ENCODE peak calls at places on chromosomes 5 and 9, in ten cellular contexts. D, S, N, R, M, L, U, A, T and G are unnamed samples.

GRCh38 chr9:98158071-98158791 is 34.2 kb downstream of the CORO2A start:
- DNase-seq in D (no peak), S (no peak), N (no peak), R (no peak), M (no peak), L (no peak), U (no peak), A (no peak), T (no peak), G (no peak)

GRCh38 chr5:98454904-98455303 is 318.6 kb upstream of the RGMB start:
- DNase-seq in D (no peak), S (no peak), N (no peak), R (no peak), M (no peak), L (no peak), U (no peak), A (peak; percentile 93), T (no peak), G (no peak)

GRCh38 chr5:7330141-7330712 is 65.7 kb upstream of the ADCY2 start:
- DNase-seq in D (no peak), S (no peak), N (no peak), R (no peak), M (no peak), L (no peak), U (no peak), A (no peak), T (no peak), G (no peak)

GRCh38 chr5:65943771-65944170 is 17.4 kb downstream of the ERBIN start:
- DNase-seq in D (no peak), S (no peak), N (no peak), R (no peak), M (no peak), L (no peak), U (no peak), A (no peak), T (no peak), G (no peak)

GRCh38 chr5:39505751-39506150 is 81.0 kb upstream of the DAB2 start:
- DNase-seq in D (no peak), S (no peak), N (no peak), R (no peak), M (no peak), L (no peak), U (no peak), A (no peak), T (no peak), G (no peak)

GRCh38 chr9:16867571-16868311 is 2.7 kb downstream of the BNC2 start:
- DNase-seq in D (no peak), S (no peak), N (no peak), R (peak; percentile 34), M (peak; percentile 36), L (no peak), U (no peak), A (peak; percentile 67), T (no peak), G (no peak)

GRCh38 chr9:109401169-109401989 is 80.5 kb upstream of the EPB41L4B start:
- DNase-seq in D (peak; percentile 67), S (peak; percentile 86), N (peak; percentile 86), R (no peak), M (peak; percentile 95), L (no peak), U (peak; percentile 74), A (peak; percentile 57), T (no peak), G (peak; percentile 24)

GRCh38 chr9:121709798-121710197 is 58.4 kb downstream of the DAB2IP start:
- DNase-seq in D (no peak), S (no peak), N (no peak), R (peak; percentile 45), M (no peak), L (no peak), U (no peak), A (no peak), T (no peak), G (no peak)

GRCh38 chr5:117713585-117714198 is 1139.1 kb upstream of the SEMA6A start:
- DNase-seq in D (no peak), S (no peak), N (no peak), R (no peak), M (peak; percentile 16), L (no peak), U (peak; percentile 6), A (peak; percentile 2), T (no peak), G (peak; percentile 20)

GRCh38 chr5:10801931-10802674 is 41.1 kb upstream of the DAP start:
- DNase-seq in D (no peak), S (no peak), N (peak; percentile 88), R (no peak), M (peak; percentile 12), L (no peak), U (no peak), A (peak; percentile 4), T (no peak), G (no peak)

GRCh38 chr9:82558855-82559615 is 503.9 kb downstream of the RASEF start:
- DNase-seq in D (no peak), S (no peak), N (no peak), R (no peak), M (no peak), L (no peak), U (no peak), A (no peak), T (no peak), G (no peak)

GRCh38 chr9:107242073-107243063 is 40.7 kb upstream of the RAD23B start:
- DNase-seq in D (no peak), S (peak; percentile 14), N (no peak), R (no peak), M (no peak), L (no peak), U (no peak), A (peak; percentile 62), T (no peak), G (no peak)

GRCh38 chr9:95089257-95089873 is 228.1 kb downstream of the FANCC start:
- DNase-seq in D (no peak), S (no peak), N (no peak), R (no peak), M (no peak), L (no peak), U (no peak), A (no peak), T (no peak), G (no peak)

GRCh38 chr5:16918156-16918555 is 17.9 kb downstream of the MYO10 start:
- DNase-seq in D (no peak), S (no peak), N (no peak), R (no peak), M (no peak), L (no peak), U (no peak), A (no peak), T (no peak), G (no peak)

GRCh38 chr5:154945695-154946301 is 4.9 kb downstream of the MRPL22 start:
- DNase-seq in D (no peak), S (peak; percentile 20), N (no peak), R (no peak), M (peak; percentile 49), L (no peak), U (no peak), A (peak; percentile 56), T (no peak), G (peak; percentile 36)

GRCh38 chr5:78627766-78628165 is 20.8 kb downstream of the LHFPL2 start:
- DNase-seq in D (no peak), S (no peak), N (no peak), R (no peak), M (no peak), L (no peak), U (no peak), A (peak; percentile 85), T (no peak), G (no peak)

GRCh38 chr5:179834120-179834519 is 13.4 kb downstream of the SQSTM1 start:
- DNase-seq in D (no peak), S (no peak), N (no peak), R (no peak), M (no peak), L (no peak), U (no peak), A (no peak), T (no peak), G (no peak)

GRCh38 chr9:72363226-72363625 is 1.8 kb downstream of the ZFAND5 start:
- DNase-seq in D (no peak), S (no peak), N (peak; percentile 22), R (no peak), M (no peak), L (no peak), U (no peak), A (no peak), T (no peak), G (no peak)

GRCh38 chr9:72364679-72365524 is at the start of gene ZFAND5:
- DNase-seq in D (peak; percentile 97), S (peak; percentile 98), N (peak; percentile 97), R (peak; percentile 100), M (peak; percentile 98), L (peak; percentile 99), U (peak; percentile 92), A (peak; percentile 100), T (peak; percentile 89), G (peak; percentile 94)

GRCh38 chr9:72363908-72364678 is 915 bp downstream of the ZFAND5 start:
- DNase-seq in D (peak; percentile 86), S (peak; percentile 83), N (peak; percentile 51), R (peak; percentile 71), M (peak; percentile 47), L (peak; percentile 91), U (peak; percentile 71), A (peak; percentile 65), T (peak; percentile 64), G (peak; percentile 81)

GRCh38 chr9:72362680-72363139 is 2.3 kb downstream of the ZFAND5 start:
- DNase-seq in D (peak; percentile 65), S (peak; percentile 77), N (peak; percentile 85), R (peak; percentile 61), M (peak; percentile 18), L (peak; percentile 90), U (peak; percentile 5), A (peak; percentile 92), T (peak; percentile 19), G (peak; percentile 63)

GRCh38 chr9:72365525-72366256 is 683 bp upstream of the ZFAND5 start:
- DNase-seq in D (peak; percentile 77), S (peak; percentile 89), N (peak; percentile 59), R (peak; percentile 91), M (peak; percentile 79), L (peak; percentile 97), U (peak; percentile 59), A (peak; percentile 93), T (peak; percentile 51), G (peak; percentile 62)
- TF ChIP-seq CTCF in D (no peak), S (peak; percentile 12), N (peak; percentile 5), R (peak; percentile 10), M (no peak), L (no peak), U (no peak), A (no peak), T (no peak), G (peak; percentile 15)

GRCh38 chr5:174464504-174465165 is 259.7 kb upstream of the MSX2 start:
- DNase-seq in D (no peak), S (no peak), N (no peak), R (no peak), M (peak; percentile 39), L (no peak), U (no peak), A (no peak), T (no peak), G (no peak)
- TF ChIP-seq CTCF in D (no peak), S (no peak), N (no peak), R (no peak), M (peak; percentile 54), L (no peak), U (peak; percentile 44), A (peak; percentile 24), T (no peak), G (peak; percentile 27)

GRCh38 chr5:86918246-86918645 is 300.5 kb downstream of the COX7C start:
- DNase-seq in D (no peak), S (no peak), N (no peak), R (no peak), M (no peak), L (no peak), U (no peak), A (no peak), T (no peak), G (no peak)
- TF ChIP-seq CTCF in D (no peak), S (no peak), N (no peak), R (no peak), M (no peak), L (no peak), U (no peak), A (no peak), T (no peak), G (no peak)

GRCh38 chr5:169701910-169702451 is 64.9 kb downstream of the DOCK2 start:
- DNase-seq in D (no peak), S (no peak), N (no peak), R (no peak), M (peak; percentile 52), L (no peak), U (no peak), A (peak; percentile 78), T (no peak), G (peak; percentile 19)
- TF ChIP-seq CTCF in D (peak; percentile 21), S (peak; percentile 33), N (no peak), R (no peak), M (peak; percentile 56), L (no peak), U (no peak), A (peak; percentile 59), T (no peak), G (peak; percentile 62)